ENCODE peak calls at places on chromosome 16, in four cellular contexts. One of them, this sample, is unnamed.

GRCh38 chr16:23823475-23824407 is 12.0 kb upstream of the PRKCB start:
- DNase-seq in tibial nerve: no peak
- DNase-seq in PC-3: no peak
- DNase-seq in neuronal stem cell: no peak
- DNase-seq in this sample: no peak

GRCh38 chr16:68065716-68066305 is 19.4 kb upstream of the NFATC3 start:
- DNase-seq in tibial nerve: no peak
- DNase-seq in PC-3: no peak
- DNase-seq in neuronal stem cell: no peak
- DNase-seq in this sample: no peak

GRCh38 chr16:87255866-87256265 is 61.3 kb downstream of the C16orf95 start:
- DNase-seq in tibial nerve: no peak
- DNase-seq in PC-3: no peak
- DNase-seq in neuronal stem cell: no peak
- DNase-seq in this sample: no peak

GRCh38 chr16:52545544-52546262 is 1.2 kb downstream of the TOX3 start:
- DNase-seq in tibial nerve: no peak
- DNase-seq in PC-3: no peak
- DNase-seq in neuronal stem cell: no peak
- DNase-seq in this sample: no peak

GRCh38 chr16:87874639-87875472 is 5.5 kb upstream of the SLC7A5 start:
- DNase-seq in tibial nerve: no peak
- DNase-seq in PC-3: no peak
- DNase-seq in neuronal stem cell: no peak
- DNase-seq in this sample: no peak

GRCh38 chr16:5951486-5951885 is 853.9 kb upstream of the EEF2KMT start:
- DNase-seq in tibial nerve: no peak
- DNase-seq in PC-3: no peak
- DNase-seq in neuronal stem cell: no peak
- DNase-seq in this sample: no peak

GRCh38 chr16:74842413-74842812 is 67.8 kb upstream of the FA2H start:
- DNase-seq in tibial nerve: no peak
- DNase-seq in PC-3: no peak
- DNase-seq in neuronal stem cell: no peak
- DNase-seq in this sample: no peak

GRCh38 chr16:86211800-86212199 is 298.5 kb upstream of the FOXF1 start:
- DNase-seq in tibial nerve: no peak
- DNase-seq in PC-3: no peak
- DNase-seq in neuronal stem cell: no peak
- DNase-seq in this sample: no peak

GRCh38 chr16:78816499-78817441 is 717.3 kb downstream of the WWOX start:
- DNase-seq in tibial nerve: peak
- DNase-seq in PC-3: no peak
- DNase-seq in neuronal stem cell: no peak
- DNase-seq in this sample: no peak
- H3K4me3 ChIP-seq in tibial nerve: no peak
- H3K4me3 ChIP-seq in PC-3: no peak
- H3K4me3 ChIP-seq in neuronal stem cell: no peak
- H3K4me3 ChIP-seq in this sample: no peak

GRCh38 chr16:8673611-8674412 is 605 bp upstream of the ABAT start:
- DNase-seq in tibial nerve: no peak
- DNase-seq in PC-3: no peak
- DNase-seq in neuronal stem cell: no peak
- DNase-seq in this sample: no peak

GRCh38 chr16:8676160-8676547 is 1.7 kb downstream of the ABAT start:
- DNase-seq in tibial nerve: no peak
- DNase-seq in PC-3: no peak
- DNase-seq in neuronal stem cell: no peak
- DNase-seq in this sample: no peak

GRCh38 chr16:8674413-8675022 is at the start of gene ABAT:
- DNase-seq in tibial nerve: peak
- DNase-seq in PC-3: peak
- DNase-seq in neuronal stem cell: peak
- DNase-seq in this sample: peak

GRCh38 chr16:8676737-8677375 is 2.4 kb downstream of the ABAT start:
- DNase-seq in tibial nerve: no peak
- DNase-seq in PC-3: no peak
- DNase-seq in neuronal stem cell: no peak
- DNase-seq in this sample: no peak

GRCh38 chr16:8675183-8676159 is 1.1 kb downstream of the ABAT start:
- DNase-seq in tibial nerve: no peak
- DNase-seq in PC-3: no peak
- DNase-seq in neuronal stem cell: no peak
- DNase-seq in this sample: no peak
- H3K4me3 ChIP-seq in tibial nerve: peak
- H3K4me3 ChIP-seq in PC-3: peak
- H3K4me3 ChIP-seq in neuronal stem cell: peak
- H3K4me3 ChIP-seq in this sample: peak

GRCh38 chr16:2471653-2472487 is 773 bp downstream of the NTN3 start:
- DNase-seq in tibial nerve: no peak
- DNase-seq in PC-3: no peak
- DNase-seq in neuronal stem cell: no peak
- DNase-seq in this sample: no peak

GRCh38 chr16:2473999-2474876 is 689 bp upstream of the TBC1D24 start:
- DNase-seq in tibial nerve: no peak
- DNase-seq in PC-3: peak
- DNase-seq in neuronal stem cell: no peak
- DNase-seq in this sample: no peak

GRCh38 chr16:2473425-2473926 is 1.5 kb upstream of the TBC1D24 start:
- DNase-seq in tibial nerve: no peak
- DNase-seq in PC-3: peak
- DNase-seq in neuronal stem cell: no peak
- DNase-seq in this sample: no peak

GRCh38 chr16:2472488-2472864 is 1.4 kb downstream of the NTN3 start:
- DNase-seq in tibial nerve: no peak
- DNase-seq in PC-3: no peak
- DNase-seq in neuronal stem cell: no peak
- DNase-seq in this sample: no peak

DNA sequence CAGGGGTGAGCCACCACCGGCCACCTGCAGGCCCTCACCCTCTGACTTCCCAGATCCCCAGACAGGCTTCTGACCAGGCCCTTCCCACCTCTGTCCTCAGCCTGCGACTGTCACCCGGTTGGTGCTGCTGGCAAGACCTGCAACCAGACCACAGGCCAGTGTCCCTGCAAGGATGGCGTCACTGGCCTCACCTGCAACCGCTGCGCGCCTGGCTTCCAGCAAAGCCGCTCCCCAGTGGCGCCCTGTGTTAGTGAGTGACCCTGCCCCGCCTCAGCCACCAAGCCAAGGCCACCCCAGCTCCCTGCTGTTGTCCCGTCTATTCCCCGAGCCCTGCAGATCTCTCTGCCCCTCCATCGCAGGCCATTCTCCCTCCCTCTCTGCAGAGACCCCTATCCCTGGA is 1.8 kb downstream of the NTN3 start:
- DNase-seq in tibial nerve: no peak
- DNase-seq in PC-3: no peak
- DNase-seq in neuronal stem cell: no peak
- DNase-seq in this sample: no peak
- H3K4me3 ChIP-seq in tibial nerve: no peak
- H3K4me3 ChIP-seq in PC-3: no peak
- H3K4me3 ChIP-seq in neuronal stem cell: no peak
- H3K4me3 ChIP-seq in this sample: no peak

GRCh38 chr16:69940676-69941075 is 10.5 kb upstream of the CLEC18A start:
- DNase-seq in tibial nerve: peak
- DNase-seq in PC-3: no peak
- DNase-seq in neuronal stem cell: no peak
- DNase-seq in this sample: no peak

GRCh38 chr16:69942099-69942491 is 9.0 kb upstream of the CLEC18A start:
- DNase-seq in tibial nerve: peak
- DNase-seq in PC-3: no peak
- DNase-seq in neuronal stem cell: no peak
- DNase-seq in this sample: no peak

GRCh38 chr16:69941251-69942098 is 9.7 kb upstream of the CLEC18A start:
- DNase-seq in tibial nerve: peak
- DNase-seq in PC-3: no peak
- DNase-seq in neuronal stem cell: no peak
- DNase-seq in this sample: no peak

GRCh38 chr16:69938981-69939820 is 11.9 kb upstream of the CLEC18A start:
- DNase-seq in tibial nerve: no peak
- DNase-seq in PC-3: no peak
- DNase-seq in neuronal stem cell: no peak
- DNase-seq in this sample: no peak

DNA sequence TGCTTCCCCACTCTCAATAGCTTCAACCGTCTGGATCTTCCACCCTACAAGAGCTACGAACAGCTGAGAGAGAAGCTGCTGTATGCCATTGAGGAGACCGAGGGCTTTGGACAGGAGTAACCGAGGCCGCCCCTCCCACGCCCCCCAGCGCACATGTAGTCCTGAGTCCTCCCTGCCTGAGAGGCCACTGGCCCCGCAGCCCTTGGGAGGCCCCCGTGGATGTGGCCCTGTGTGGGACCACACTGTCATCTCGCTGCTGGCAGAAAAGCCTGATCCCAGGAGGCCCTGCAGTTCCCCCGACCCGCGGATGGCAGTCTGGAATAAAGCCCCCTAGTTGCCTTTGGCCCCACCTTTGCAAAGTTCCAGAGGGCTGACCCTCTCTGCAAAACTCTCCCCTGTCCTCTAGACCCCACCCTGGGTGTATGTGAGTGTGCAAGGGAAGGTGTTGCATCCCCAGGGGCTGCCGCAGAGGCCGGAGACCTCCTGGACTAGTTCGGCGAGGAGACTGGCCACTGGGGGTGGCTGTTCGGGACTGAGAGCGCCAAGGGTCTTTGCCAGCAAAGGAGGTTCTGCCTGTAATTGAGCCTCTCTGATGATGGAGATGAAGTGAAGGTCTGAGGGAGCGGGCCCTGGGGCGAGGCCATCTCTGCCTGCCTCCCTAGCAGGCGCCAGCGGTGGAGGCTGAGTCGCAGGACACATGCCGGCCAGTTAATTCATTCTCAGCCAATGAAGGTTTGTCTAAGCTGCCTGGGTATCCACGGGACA is 11.1 kb upstream of the CLEC18A start:
- DNase-seq in tibial nerve: peak
- DNase-seq in PC-3: no peak
- DNase-seq in neuronal stem cell: no peak
- DNase-seq in this sample: no peak
- H3K4me3 ChIP-seq in tibial nerve: no peak
- H3K4me3 ChIP-seq in PC-3: no peak
- H3K4me3 ChIP-seq in neuronal stem cell: no peak
- H3K4me3 ChIP-seq in this sample: no peak

GRCh38 chr16:89574681-89575246 is 794 bp upstream of the CPNE7 start:
- DNase-seq in tibial nerve: no peak
- DNase-seq in PC-3: peak
- DNase-seq in neuronal stem cell: no peak
- DNase-seq in this sample: no peak
- H3K4me3 ChIP-seq in tibial nerve: peak
- H3K4me3 ChIP-seq in PC-3: peak
- H3K4me3 ChIP-seq in neuronal stem cell: peak
- H3K4me3 ChIP-seq in this sample: peak

GRCh38 chr16:57799619-57800212 is 2.6 kb downstream of the KIFC3 start:
- DNase-seq in tibial nerve: no peak
- DNase-seq in PC-3: no peak
- DNase-seq in neuronal stem cell: no peak
- DNase-seq in this sample: no peak

GRCh38 chr16:57798953-57799618 is 3.2 kb downstream of the KIFC3 start:
- DNase-seq in tibial nerve: no peak
- DNase-seq in PC-3: no peak
- DNase-seq in neuronal stem cell: no peak
- DNase-seq in this sample: no peak

GRCh38 chr16:57797216-57797525 is 5.1 kb downstream of the KIFC3 start:
- DNase-seq in tibial nerve: no peak
- DNase-seq in PC-3: no peak
- DNase-seq in neuronal stem cell: no peak
- DNase-seq in this sample: no peak

GRCh38 chr16:57798267-57798810 is 4.0 kb downstream of the KIFC3 start:
- DNase-seq in tibial nerve: no peak
- DNase-seq in PC-3: no peak
- DNase-seq in neuronal stem cell: no peak
- DNase-seq in this sample: no peak

GRCh38 chr16:57797526-57798266 is 4.6 kb downstream of the KIFC3 start:
- DNase-seq in tibial nerve: no peak
- DNase-seq in PC-3: peak
- DNase-seq in neuronal stem cell: no peak
- DNase-seq in this sample: no peak
- H3K4me3 ChIP-seq in tibial nerve: no peak
- H3K4me3 ChIP-seq in PC-3: peak
- H3K4me3 ChIP-seq in neuronal stem cell: no peak
- H3K4me3 ChIP-seq in this sample: peak

DNA sequence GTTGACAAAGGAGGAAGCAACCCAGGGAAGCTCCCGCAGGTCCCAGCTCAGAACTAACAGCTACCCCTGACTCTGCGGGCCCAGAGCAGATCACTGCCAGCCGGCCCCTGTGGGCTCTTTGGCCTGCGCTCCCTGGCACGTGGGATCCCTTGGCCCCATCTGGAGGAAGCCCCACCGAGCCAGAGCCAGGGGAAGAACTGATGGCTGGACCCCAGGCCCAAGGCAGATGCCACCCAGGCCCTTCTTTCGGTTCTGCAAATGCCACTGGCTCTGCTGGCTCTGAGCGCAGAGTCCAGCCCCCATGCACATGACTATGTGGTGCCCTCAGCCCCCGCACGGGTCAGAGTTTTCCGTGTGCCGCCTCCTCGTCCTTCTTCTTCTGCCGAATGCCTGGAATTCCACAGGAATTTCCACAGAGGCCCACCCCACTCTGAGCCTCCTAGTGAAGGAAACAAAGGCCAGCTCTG is 35.8 kb upstream of the SNN start:
- DNase-seq in tibial nerve: peak
- DNase-seq in PC-3: no peak
- DNase-seq in neuronal stem cell: peak
- DNase-seq in this sample: no peak
- H3K4me3 ChIP-seq in tibial nerve: peak
- H3K4me3 ChIP-seq in PC-3: no peak
- H3K4me3 ChIP-seq in neuronal stem cell: no peak
- H3K4me3 ChIP-seq in this sample: no peak

GRCh38 chr16:70681382-70682238 is 4.2 kb downstream of the MTSS2 start:
- DNase-seq in tibial nerve: no peak
- DNase-seq in PC-3: no peak
- DNase-seq in neuronal stem cell: no peak
- DNase-seq in this sample: no peak

GRCh38 chr16:70682239-70683145 is 3.4 kb downstream of the MTSS2 start:
- DNase-seq in tibial nerve: no peak
- DNase-seq in PC-3: no peak
- DNase-seq in neuronal stem cell: no peak
- DNase-seq in this sample: no peak

GRCh38 chr16:70679653-70680494 is 6.0 kb downstream of the MTSS2 start:
- DNase-seq in tibial nerve: no peak
- DNase-seq in PC-3: no peak
- DNase-seq in neuronal stem cell: no peak
- DNase-seq in this sample: no peak

GRCh38 chr16:70678898-70679652 is 6.8 kb downstream of the MTSS2 start:
- DNase-seq in tibial nerve: no peak
- DNase-seq in PC-3: no peak
- DNase-seq in neuronal stem cell: no peak
- DNase-seq in this sample: no peak

GRCh38 chr16:70680495-70681381 is 5.1 kb downstream of the MTSS2 start:
- DNase-seq in tibial nerve: no peak
- DNase-seq in PC-3: no peak
- DNase-seq in neuronal stem cell: no peak
- DNase-seq in this sample: no peak
- H3K4me3 ChIP-seq in tibial nerve: peak
- H3K4me3 ChIP-seq in PC-3: no peak
- H3K4me3 ChIP-seq in neuronal stem cell: no peak
- H3K4me3 ChIP-seq in this sample: no peak

This sample was measured in esophagus squamous epithelium.